ENCODE peak calls at places on chromosomes 4 and X, in five cellular contexts. K, B, O, W and H are unnamed samples.

GRCh38 chrX:46263494-46263893 is 281.7 kb downstream of the ZNF674 start:
- DNase-seq in K (no peak), B (peak), O (no peak), W (no peak), H (peak)

GRCh38 chrX:75547783-75548182 is 24.9 kb upstream of the ZDHHC15 start:
- DNase-seq in K (no peak), B (no peak), O (no peak), W (no peak), H (no peak)

GRCh38 chr4:82017680-82018079 is 356.1 kb downstream of the HNRNPD start:
- DNase-seq in K (peak), B (peak), O (no peak), W (no peak), H (no peak)

GRCh38 chrX:143363419-143363818 is 153.9 kb downstream of the SPANXN3 start:
- DNase-seq in K (no peak), B (no peak), O (no peak), W (no peak), H (no peak)

GRCh38 chr4:110622841-110623709 is at the start of gene PITX2:
- DNase-seq in K (peak), B (no peak), O (peak), W (no peak), H (peak)

GRCh38 chrX:19774905-19775304 is 112.5 kb downstream of the SH3KBP1 start:
- DNase-seq in K (no peak), B (no peak), O (peak), W (no peak), H (no peak)

GRCh38 chrX:23403849-23404248 is 69.2 kb downstream of the PTCHD1 start:
- DNase-seq in K (peak), B (peak), O (no peak), W (no peak), H (no peak)

GRCh38 chr4:579543-580175 is 3.6 kb upstream of the TMEM271 start:
- DNase-seq in K (no peak), B (no peak), O (no peak), W (no peak), H (no peak)

GRCh38 chrX:10090319-10090718 is 66.5 kb upstream of the CLCN4 start:
- DNase-seq in K (no peak), B (no peak), O (no peak), W (no peak), H (no peak)